ENCODE peak calls at places on chromosomes 4 and X, in five cellular contexts. Y, P, D, F and M are unnamed samples.

GRCh38 chr4:125268065-125268755 is 46.5 kb upstream of the FAT4 start:
- DNase-seq in Y (no peak), F (no peak), D (no peak), P (peak; percentile 39), M (no peak)

GRCh38 chr4:149765630-149766029 is 50.0 kb downstream of the IQCM start:
- DNase-seq in D (peak; percentile 83), P (no peak), F (no peak), Y (no peak), M (no peak)

GRCh38 chrX:102697506-102697905 is 14.7 kb upstream of the GPRASP2 start:
- DNase-seq in P (no peak), D (peak; percentile 52), F (no peak), Y (no peak), M (no peak)

GRCh38 chr4:45621926-45622325 is 501.9 kb downstream of the GABRG1 start:
- DNase-seq in D (no peak), Y (no peak), P (no peak), F (no peak), M (no peak)

GRCh38 chr4:119725688-119726330 is 97.2 kb upstream of the PDE5A start:
- DNase-seq in D (peak; percentile 70), Y (no peak), F (no peak), P (peak; percentile 56), M (no peak)

GRCh38 chr4:99645638-99646037 is 12.0 kb downstream of the C4orf54 start:
- DNase-seq in F (no peak), D (no peak), P (no peak), Y (no peak), M (no peak)

GRCh38 chr4:7942019-7942556 is 2.4 kb upstream of the AFAP1 start:
- DNase-seq in P (no peak), F (no peak), Y (no peak), D (no peak), M (no peak)

GRCh38 chrX:97309717-97310116 is 426.0 kb downstream of the RPA4 start:
- DNase-seq in P (no peak), Y (no peak), F (no peak), D (no peak), M (no peak)

GRCh38 chrX:7316280-7316679 is 168.3 kb upstream of the PUDP start:
- DNase-seq in D (no peak), Y (no peak), P (no peak), F (no peak), M (no peak)

GRCh38 chrX:120308959-120309872 is 2.0 kb downstream of the TMEM255A start:
- DNase-seq in Y (peak; percentile 82), D (peak; percentile 14), P (peak; percentile 80), F (peak; percentile 62), M (peak; percentile 72)

GRCh38 chrX:39065051-39065871 is 264.0 kb downstream of the MID1IP1 start:
- DNase-seq in F (no peak), P (peak; percentile 43), D (no peak), Y (no peak), M (no peak)

GRCh38 chr4:109113511-109113910 is 188.9 kb downstream of the COL25A1 start:
- DNase-seq in P (no peak), Y (no peak), F (no peak), D (peak; percentile 10), M (no peak)

GRCh38 chr4:4595252-4595651 is 53.4 kb upstream of the STX18 start:
- DNase-seq in Y (no peak), D (no peak), P (peak; percentile 44), F (no peak), M (no peak)

GRCh38 chrX:35382966-35383365 is 415.2 kb upstream of the MAGEB16 start:
- DNase-seq in F (no peak), P (peak; percentile 0), D (no peak), Y (no peak), M (no peak)

GRCh38 chr4:122073615-122074014 is 78.5 kb upstream of the BLTP1 start:
- DNase-seq in P (no peak), Y (no peak), D (no peak), F (no peak), M (no peak)

GRCh38 chrX:132041016-132041415 is 17.9 kb downstream of the STK26 start:
- DNase-seq in P (peak; percentile 8), Y (no peak), F (no peak), D (no peak), M (no peak)

GRCh38 chr4:102302762-102303161 is 42.5 kb downstream of the SLC39A8 start:
- DNase-seq in D (no peak), Y (no peak), P (no peak), F (no peak), M (no peak)

GRCh38 chr4:13289391-13289790 is 194.7 kb downstream of the RAB28 start:
- DNase-seq in Y (no peak), D (peak; percentile 11), P (no peak), F (no peak), M (no peak)

GRCh38 chr4:185838514-185839203 is 26.7 kb upstream of the SORBS2 start:
- DNase-seq in P (no peak), D (peak; percentile 5), F (no peak), Y (no peak), M (no peak)

GRCh38 chr4:185836268-185837084 is 24.5 kb upstream of the SORBS2 start:
- DNase-seq in P (peak; percentile 17), D (no peak), F (no peak), Y (no peak), M (no peak)

GRCh38 chr4:185839204-185839712 is 27.3 kb upstream of the SORBS2 start:
- DNase-seq in F (no peak), Y (no peak), P (peak; percentile 93), D (peak; percentile 91), M (no peak)

GRCh38 chr4:185838104-185838452 is 26.1 kb upstream of the SORBS2 start:
- DNase-seq in D (no peak), P (peak; percentile 76), Y (no peak), F (no peak), M (no peak)

DNA sequence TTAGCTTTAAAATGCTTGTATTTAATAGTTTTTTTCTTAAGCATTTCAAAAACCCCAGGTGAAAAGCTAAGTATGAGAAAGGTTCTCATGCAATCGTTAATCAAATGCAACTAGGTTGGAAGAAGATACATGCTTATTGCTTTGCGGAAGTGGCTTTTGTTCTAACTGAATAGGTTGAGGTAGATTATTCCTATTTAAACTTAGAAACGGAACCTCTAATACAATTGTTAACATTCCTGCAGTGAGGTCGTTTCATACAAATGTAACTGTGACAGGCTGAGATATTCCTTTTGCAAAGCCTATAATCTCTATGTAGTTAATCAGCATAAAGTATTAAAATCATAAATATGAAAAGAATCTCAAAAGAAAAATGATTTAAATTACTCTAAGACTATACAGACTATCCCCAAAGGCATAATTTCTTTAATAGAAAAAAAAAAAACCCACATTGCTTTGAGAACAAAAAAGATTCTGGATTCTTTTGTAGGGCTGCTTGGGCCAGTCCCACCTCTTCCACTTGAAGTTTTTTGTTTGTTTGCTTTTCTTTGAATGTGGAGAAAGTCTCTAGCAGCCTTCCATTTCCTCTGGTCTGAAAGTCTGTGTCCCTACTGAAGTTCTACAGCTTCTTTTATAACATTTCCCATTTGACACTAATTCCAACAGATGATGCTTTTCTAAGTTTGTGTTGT is 25.6 kb upstream of the SORBS2 start:
- DNase-seq in D (peak; percentile 11), P (peak; percentile 51), F (no peak), Y (no peak), M (no peak)
- H3K27ac ChIP-seq in D (no peak overlapping the region), P (peak overlapping the region; percentile 99), F (no peak overlapping the region), Y (peak overlapping the region; percentile 4), M (no peak overlapping the region)

GRCh38 chr4:180219080-180219479 is 2024.1 kb upstream of the TENM3 start:
- DNase-seq in P (no peak), F (no peak), Y (no peak), D (no peak), M (no peak)
- H3K27ac ChIP-seq in P (no peak overlapping the region), F (no peak overlapping the region), Y (no peak overlapping the region), D (no peak overlapping the region), M (no peak overlapping the region)

GRCh38 chr4:186839122-186840037 is 115.7 kb upstream of the FAT1 start:
- DNase-seq in D (peak; percentile 92), Y (no peak), F (no peak), P (no peak), M (no peak)

GRCh38 chr4:186838295-186838694 is 114.6 kb upstream of the FAT1 start:
- DNase-seq in P (no peak), Y (no peak), D (no peak), F (no peak), M (no peak)

GRCh38 chr4:186844059-186844681 is 120.5 kb upstream of the FAT1 start:
- DNase-seq in D (peak; percentile 70), F (no peak), Y (no peak), P (no peak), M (no peak)

GRCh38 chr4:186840222-186840701 is 116.6 kb upstream of the FAT1 start:
- DNase-seq in D (peak; percentile 62), P (no peak), F (no peak), Y (no peak), M (no peak)

DNA sequence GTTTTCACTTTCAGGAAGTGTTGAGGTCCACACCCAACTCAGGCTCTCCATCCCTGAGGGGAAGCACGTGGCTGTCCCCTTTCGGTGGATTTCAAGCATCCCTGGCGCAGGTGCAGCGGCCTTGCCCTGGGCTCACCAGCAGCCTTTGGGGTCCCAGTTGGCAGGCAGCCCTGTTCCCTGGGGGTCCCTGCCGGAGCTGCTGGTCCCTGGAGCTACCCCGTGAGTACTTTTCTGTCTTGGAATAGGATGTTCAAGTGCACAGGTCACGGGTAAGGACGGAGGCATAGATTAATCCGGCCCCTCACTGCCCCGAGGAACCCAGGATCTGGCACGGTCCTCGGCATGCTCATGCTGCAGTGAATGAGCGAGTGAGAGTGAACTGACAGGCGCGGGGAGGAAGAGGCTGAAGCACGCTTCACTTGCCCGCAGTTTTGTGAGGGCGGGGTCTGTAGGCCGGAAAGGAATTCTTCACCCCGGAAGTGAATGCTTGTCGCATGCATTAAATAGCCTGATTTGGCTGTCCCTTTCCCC is 117.2 kb upstream of the FAT1 start:
- DNase-seq in P (no peak), D (no peak), Y (no peak), F (no peak), M (no peak)
- H3K27ac ChIP-seq in P (no peak overlapping the region), D (peak overlapping the region; percentile 90), Y (peak overlapping the region; percentile 30), F (no peak overlapping the region), M (no peak overlapping the region)

GRCh38 chr4:161992317-161992716 is 171.5 kb downstream of the FSTL5 start:
- DNase-seq in P (no peak), Y (no peak), D (no peak), F (no peak), M (no peak)

GRCh38 chr4:161987611-161988010 is 176.2 kb downstream of the FSTL5 start:
- DNase-seq in Y (no peak), F (no peak), D (no peak), P (peak; percentile 41), M (no peak)

GRCh38 chr4:161991811-161992210 is 172.0 kb downstream of the FSTL5 start:
- DNase-seq in Y (no peak), P (peak; percentile 53), D (no peak), F (no peak), M (no peak)

DNA sequence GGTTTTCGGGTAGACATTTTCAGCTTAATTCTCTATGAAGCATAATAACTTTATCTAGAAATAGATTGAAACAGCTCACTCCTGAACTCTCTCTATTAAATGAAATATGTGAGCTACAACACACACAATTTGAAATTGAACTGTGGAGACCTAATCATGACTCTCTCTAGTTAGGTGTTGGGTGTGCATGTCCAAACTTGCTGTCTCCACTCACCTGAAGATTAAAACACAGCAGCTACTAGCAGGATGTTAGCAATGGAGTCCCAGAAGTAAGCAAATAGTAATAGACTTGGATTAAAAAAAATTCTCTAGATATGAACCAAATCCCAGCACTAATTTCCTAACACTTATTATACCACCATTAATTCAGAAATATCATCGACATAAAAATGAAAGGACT is 173.1 kb downstream of the FSTL5 start:
- DNase-seq in D (no peak), P (no peak), F (no peak), Y (no peak), M (no peak)
- H3K27ac ChIP-seq in D (no peak overlapping the region), P (no peak overlapping the region), F (no peak overlapping the region), Y (no peak overlapping the region), M (no peak overlapping the region)

GRCh38 chr4:184487503-184487902 is 13.2 kb upstream of the IRF2 start:
- DNase-seq in Y (no peak), P (no peak), F (no peak), D (no peak), M (no peak)
- H3K27ac ChIP-seq in Y (no peak overlapping the region), P (no peak overlapping the region), F (no peak overlapping the region), D (no peak overlapping the region), M (no peak overlapping the region)